ENCODE peak calls at places on chromosomes 2 and 18, in six cellular contexts. One of them, this sample, is unnamed.

GRCh38 chr2:121501070-121501469 is 29.6 kb upstream of the RNU4ATAC start:
- DNase-seq in left lung: no peak
- DNase-seq in brain microvascular endothelial cell: peak
- DNase-seq in pancreas: no peak
- DNase-seq in spleen: no peak
- DNase-seq in suprapubic skin: no peak
- DNase-seq in this sample: no peak

GRCh38 chr2:74091391-74091790 is 56.3 kb downstream of the BOLA3 start:
- DNase-seq in suprapubic skin: no peak
- DNase-seq in spleen: no peak
- DNase-seq in pancreas: no peak
- DNase-seq in left lung: no peak
- DNase-seq in brain microvascular endothelial cell: no peak
- DNase-seq in this sample: no peak

GRCh38 chr2:192604295-192604694 is 409.6 kb upstream of the TMEFF2 start:
- DNase-seq in pancreas: no peak
- DNase-seq in left lung: no peak
- DNase-seq in spleen: no peak
- DNase-seq in suprapubic skin: no peak
- DNase-seq in brain microvascular endothelial cell: no peak
- DNase-seq in this sample: no peak

GRCh38 chr18:23629444-23629946 is 33.2 kb downstream of the ANKRD29 start:
- DNase-seq in brain microvascular endothelial cell: no peak
- DNase-seq in pancreas: no peak
- DNase-seq in suprapubic skin: no peak
- DNase-seq in spleen: no peak
- DNase-seq in left lung: peak
- DNase-seq in this sample: no peak

GRCh38 chr2:28643911-28644334 is 107.7 kb upstream of the PPP1CB start:
- DNase-seq in spleen: no peak
- DNase-seq in brain microvascular endothelial cell: no peak
- DNase-seq in suprapubic skin: no peak
- DNase-seq in left lung: no peak
- DNase-seq in pancreas: no peak
- DNase-seq in this sample: no peak

GRCh38 chr2:241489080-241489479 is 19.3 kb downstream of the STK25 start:
- DNase-seq in left lung: no peak
- DNase-seq in spleen: no peak
- DNase-seq in suprapubic skin: no peak
- DNase-seq in brain microvascular endothelial cell: no peak
- DNase-seq in pancreas: no peak
- DNase-seq in this sample: no peak

GRCh38 chr2:98795903-98796676 is 65.2 kb upstream of the MGAT4A start:
- DNase-seq in spleen: no peak
- DNase-seq in suprapubic skin: peak
- DNase-seq in left lung: no peak
- DNase-seq in brain microvascular endothelial cell: no peak
- DNase-seq in pancreas: no peak
- DNase-seq in this sample: no peak

GRCh38 chr18:44788334-44788733 is 107.6 kb downstream of the SETBP1 start:
- DNase-seq in suprapubic skin: no peak
- DNase-seq in spleen: no peak
- DNase-seq in brain microvascular endothelial cell: no peak
- DNase-seq in pancreas: no peak
- DNase-seq in left lung: no peak
- DNase-seq in this sample: no peak

GRCh38 chr18:24536326-24536725 is 75.9 kb downstream of the HRH4 start:
- DNase-seq in pancreas: no peak
- DNase-seq in left lung: no peak
- DNase-seq in spleen: no peak
- DNase-seq in brain microvascular endothelial cell: no peak
- DNase-seq in suprapubic skin: no peak
- DNase-seq in this sample: no peak

GRCh38 chr2:189192766-189193165 is 13.2 kb upstream of the COL5A2 start:
- DNase-seq in suprapubic skin: no peak
- DNase-seq in pancreas: no peak
- DNase-seq in left lung: no peak
- DNase-seq in spleen: no peak
- DNase-seq in brain microvascular endothelial cell: no peak
- DNase-seq in this sample: no peak

GRCh38 chr2:201955231-201955630 is 78.4 kb upstream of the FZD7 start:
- DNase-seq in pancreas: no peak
- DNase-seq in brain microvascular endothelial cell: no peak
- DNase-seq in suprapubic skin: no peak
- DNase-seq in spleen: no peak
- DNase-seq in left lung: no peak
- DNase-seq in this sample: no peak

GRCh38 chr2:99545066-99545465 is 55.2 kb upstream of the REV1 start:
- DNase-seq in pancreas: no peak
- DNase-seq in spleen: no peak
- DNase-seq in brain microvascular endothelial cell: peak
- DNase-seq in suprapubic skin: no peak
- DNase-seq in left lung: no peak
- DNase-seq in this sample: no peak

GRCh38 chr2:166775176-166775575 is 113.1 kb upstream of the XIRP2 start:
- DNase-seq in spleen: no peak
- DNase-seq in suprapubic skin: no peak
- DNase-seq in brain microvascular endothelial cell: no peak
- DNase-seq in left lung: no peak
- DNase-seq in pancreas: no peak
- DNase-seq in this sample: no peak

GRCh38 chr2:69330781-69331180 is 56.2 kb downstream of the GFPT1 start:
- DNase-seq in pancreas: no peak
- DNase-seq in left lung: no peak
- DNase-seq in spleen: no peak
- DNase-seq in suprapubic skin: no peak
- DNase-seq in brain microvascular endothelial cell: no peak
- DNase-seq in this sample: no peak

GRCh38 chr2:10271509-10271908 is 31.2 kb upstream of the HPCAL1 start:
- DNase-seq in spleen: peak
- DNase-seq in left lung: peak
- DNase-seq in brain microvascular endothelial cell: no peak
- DNase-seq in suprapubic skin: no peak
- DNase-seq in pancreas: no peak
- DNase-seq in this sample: no peak

GRCh38 chr2:44671896-44672295 is 269.6 kb upstream of the SIX3 start:
- DNase-seq in spleen: no peak
- DNase-seq in pancreas: no peak
- DNase-seq in left lung: no peak
- DNase-seq in suprapubic skin: no peak
- DNase-seq in brain microvascular endothelial cell: no peak
- DNase-seq in this sample: no peak

GRCh38 chr2:44672431-44672830 is 269.1 kb upstream of the SIX3 start:
- DNase-seq in left lung: no peak
- DNase-seq in brain microvascular endothelial cell: no peak
- DNase-seq in pancreas: no peak
- DNase-seq in spleen: no peak
- DNase-seq in suprapubic skin: no peak
- DNase-seq in this sample: no peak

GRCh38 chr2:44663471-44664073 is 277.9 kb upstream of the SIX3 start:
- DNase-seq in left lung: no peak
- DNase-seq in brain microvascular endothelial cell: no peak
- DNase-seq in suprapubic skin: no peak
- DNase-seq in spleen: no peak
- DNase-seq in pancreas: no peak
- DNase-seq in this sample: no peak

GRCh38 chr2:44671276-44671675 is 270.2 kb upstream of the SIX3 start:
- DNase-seq in left lung: no peak
- DNase-seq in brain microvascular endothelial cell: no peak
- DNase-seq in pancreas: no peak
- DNase-seq in spleen: no peak
- DNase-seq in suprapubic skin: no peak
- DNase-seq in this sample: no peak

DNA sequence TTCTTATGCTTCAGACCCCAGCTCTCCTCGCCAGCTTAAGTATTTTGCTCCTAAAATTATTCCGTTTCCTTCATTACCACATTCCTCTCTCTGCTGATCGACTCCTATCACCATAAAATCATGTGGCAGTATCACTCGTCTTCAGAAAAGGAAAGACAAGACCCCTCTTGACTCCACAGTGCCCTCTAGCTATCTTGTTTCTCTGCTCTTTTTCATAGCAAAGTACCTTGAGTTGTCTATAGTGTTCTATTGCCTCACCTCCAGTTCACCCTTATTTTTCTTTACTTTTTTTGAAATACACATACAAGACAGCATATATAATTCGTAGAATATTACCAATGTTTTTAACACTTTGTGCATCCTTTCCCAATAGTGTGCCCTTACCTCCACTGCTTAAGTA is 273.2 kb upstream of the SIX3 start:
- DNase-seq in spleen: no peak
- DNase-seq in pancreas: no peak
- DNase-seq in brain microvascular endothelial cell: no peak
- DNase-seq in left lung: no peak
- DNase-seq in suprapubic skin: no peak
- DNase-seq in this sample: no peak
- TF ChIP-seq CTCF in spleen: no peak
- TF ChIP-seq CTCF in pancreas: no peak
- TF ChIP-seq CTCF in brain microvascular endothelial cell: peak
- TF ChIP-seq CTCF in left lung: no peak
- TF ChIP-seq CTCF in suprapubic skin: no peak
- TF ChIP-seq CTCF in this sample: no peak

GRCh38 chr2:187139469-187139868 is 290.5 kb upstream of the ZSWIM2 start:
- DNase-seq in suprapubic skin: no peak
- DNase-seq in left lung: no peak
- DNase-seq in spleen: no peak
- DNase-seq in brain microvascular endothelial cell: no peak
- DNase-seq in pancreas: no peak
- DNase-seq in this sample: no peak

GRCh38 chr2:187136646-187137045 is 287.7 kb upstream of the ZSWIM2 start:
- DNase-seq in left lung: no peak
- DNase-seq in suprapubic skin: no peak
- DNase-seq in pancreas: no peak
- DNase-seq in spleen: no peak
- DNase-seq in brain microvascular endothelial cell: no peak
- DNase-seq in this sample: no peak

GRCh38 chr2:187143537-187143936 is 294.6 kb upstream of the ZSWIM2 start:
- DNase-seq in pancreas: no peak
- DNase-seq in left lung: no peak
- DNase-seq in brain microvascular endothelial cell: no peak
- DNase-seq in spleen: no peak
- DNase-seq in suprapubic skin: no peak
- DNase-seq in this sample: no peak

GRCh38 chr2:187138240-187138639 is 289.3 kb upstream of the ZSWIM2 start:
- DNase-seq in pancreas: no peak
- DNase-seq in spleen: no peak
- DNase-seq in left lung: no peak
- DNase-seq in suprapubic skin: no peak
- DNase-seq in brain microvascular endothelial cell: peak
- DNase-seq in this sample: no peak
- TF ChIP-seq CTCF in pancreas: no peak
- TF ChIP-seq CTCF in spleen: no peak
- TF ChIP-seq CTCF in left lung: peak
- TF ChIP-seq CTCF in suprapubic skin: no peak
- TF ChIP-seq CTCF in brain microvascular endothelial cell: peak
- TF ChIP-seq CTCF in this sample: no peak

GRCh38 chr2:164696634-164697033 is 75.4 kb upstream of the GRB14 start:
- DNase-seq in pancreas: no peak
- DNase-seq in left lung: no peak
- DNase-seq in brain microvascular endothelial cell: no peak
- DNase-seq in suprapubic skin: no peak
- DNase-seq in spleen: no peak
- DNase-seq in this sample: no peak
- TF ChIP-seq CTCF in pancreas: no peak
- TF ChIP-seq CTCF in left lung: no peak
- TF ChIP-seq CTCF in brain microvascular endothelial cell: peak
- TF ChIP-seq CTCF in suprapubic skin: no peak
- TF ChIP-seq CTCF in spleen: no peak
- TF ChIP-seq CTCF in this sample: no peak

DNA sequence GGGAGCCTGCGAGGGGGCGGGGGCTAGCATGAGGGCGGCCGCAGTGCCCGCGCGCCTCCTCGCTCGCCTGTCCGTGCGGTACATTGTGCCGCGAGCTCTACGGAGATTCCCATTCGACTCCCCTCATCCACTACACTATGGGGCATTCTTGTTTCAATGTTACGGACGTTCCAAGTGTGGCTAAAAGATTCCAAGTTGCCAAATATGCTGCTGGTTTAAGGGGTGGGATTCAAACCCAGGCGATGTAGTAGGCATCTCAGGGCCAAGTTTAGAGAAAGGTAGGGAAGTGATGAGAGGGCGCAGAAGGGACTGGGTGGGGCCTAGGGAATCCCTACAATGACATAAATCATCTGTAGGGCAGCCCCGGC is 10.0 kb upstream of the CRYBA2 start:
- DNase-seq in suprapubic skin: no peak
- DNase-seq in brain microvascular endothelial cell: no peak
- DNase-seq in left lung: no peak
- DNase-seq in pancreas: no peak
- DNase-seq in spleen: no peak
- DNase-seq in this sample: no peak
- TF ChIP-seq CTCF in suprapubic skin: no peak
- TF ChIP-seq CTCF in brain microvascular endothelial cell: peak
- TF ChIP-seq CTCF in left lung: no peak
- TF ChIP-seq CTCF in pancreas: peak
- TF ChIP-seq CTCF in spleen: no peak
- TF ChIP-seq CTCF in this sample: no peak

GRCh38 chr18:49728542-49728941 is 84.8 kb downstream of the ACAA2 start:
- DNase-seq in brain microvascular endothelial cell: peak
- DNase-seq in suprapubic skin: no peak
- DNase-seq in left lung: no peak
- DNase-seq in spleen: no peak
- DNase-seq in pancreas: peak
- DNase-seq in this sample: no peak
- TF ChIP-seq CTCF in brain microvascular endothelial cell: peak
- TF ChIP-seq CTCF in suprapubic skin: no peak
- TF ChIP-seq CTCF in left lung: peak
- TF ChIP-seq CTCF in spleen: no peak
- TF ChIP-seq CTCF in pancreas: peak
- TF ChIP-seq CTCF in this sample: no peak

GRCh38 chr18:62802523-62802922 is 87.2 kb downstream of the PHLPP1 start:
- DNase-seq in left lung: no peak
- DNase-seq in pancreas: no peak
- DNase-seq in brain microvascular endothelial cell: no peak
- DNase-seq in spleen: no peak
- DNase-seq in suprapubic skin: no peak
- DNase-seq in this sample: no peak
- TF ChIP-seq CTCF in left lung: no peak
- TF ChIP-seq CTCF in pancreas: no peak
- TF ChIP-seq CTCF in brain microvascular endothelial cell: peak
- TF ChIP-seq CTCF in spleen: no peak
- TF ChIP-seq CTCF in suprapubic skin: no peak
- TF ChIP-seq CTCF in this sample: no peak

DNA sequence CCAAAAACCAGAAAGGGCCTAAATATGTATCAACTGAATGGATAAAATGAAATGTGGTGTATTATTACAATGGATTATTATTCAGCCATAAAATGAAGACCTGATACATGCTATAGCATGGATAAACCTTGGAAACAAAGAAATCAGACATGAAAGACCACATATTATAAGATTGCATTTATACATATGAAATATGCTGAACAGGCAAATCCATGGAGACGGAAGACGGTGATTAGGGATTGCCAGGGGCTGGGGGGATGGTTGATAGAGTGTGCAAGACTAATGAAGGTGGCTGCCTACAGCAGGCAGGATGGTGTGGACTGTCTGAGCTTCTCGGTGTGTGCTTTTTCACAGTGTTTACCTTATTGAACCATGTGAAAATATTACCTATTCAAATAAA is 11.4 kb upstream of the AFG3L2 start:
- DNase-seq in brain microvascular endothelial cell: no peak
- DNase-seq in left lung: no peak
- DNase-seq in pancreas: no peak
- DNase-seq in spleen: no peak
- DNase-seq in suprapubic skin: no peak
- DNase-seq in this sample: no peak
- TF ChIP-seq CTCF in brain microvascular endothelial cell: no peak
- TF ChIP-seq CTCF in left lung: no peak
- TF ChIP-seq CTCF in pancreas: no peak
- TF ChIP-seq CTCF in spleen: no peak
- TF ChIP-seq CTCF in suprapubic skin: no peak
- TF ChIP-seq CTCF in this sample: no peak